ENCODE peak calls at places on chromosomes 16 and 17, in six cellular contexts. I, U, T, Z, R and L are unnamed samples.
A peak's percentile ranks its signal among the peaks of the same experiment; 100 is the strongest.

GRCh38 chr17:72110231-72110952 is 10.4 kb upstream of the SOX9 start:
- DNase-seq in T (no peak), I (no peak), R (no peak), U (peak; percentile 50), Z (no peak), L (no peak)

GRCh38 chr16:12637002-12637401 is 166.7 kb downstream of the CPPED1 start:
- DNase-seq in U (no peak), I (no peak), R (no peak), T (peak; percentile 84), Z (peak; percentile 73), L (no peak)

GRCh38 chr16:73315645-73316044 is 267.7 kb upstream of the ZFHX3 start:
- DNase-seq in T (no peak), I (no peak), U (no peak), R (no peak), Z (no peak), L (no peak)

GRCh38 chr16:28167221-28167620 is 44.5 kb downstream of the XPO6 start:
- DNase-seq in T (peak; percentile 39), U (no peak), I (no peak), R (no peak), Z (no peak), L (no peak)

GRCh38 chr16:9123871-9124270 is 32.4 kb downstream of the HAPSTR1 start:
- DNase-seq in U (peak; percentile 52), Z (no peak), R (peak; percentile 31), T (no peak), I (no peak), L (no peak)

GRCh38 chr17:32927724-32928526 is at the start of gene TMEM98:
- DNase-seq in R (peak; percentile 42), I (peak; percentile 75), Z (peak; percentile 81), U (no peak), T (peak; percentile 48), L (no peak)

GRCh38 chr17:57696050-57696449 is 49.0 kb downstream of the CCDC182 start:
- DNase-seq in Z (no peak), U (no peak), I (no peak), T (no peak), R (no peak), L (no peak)

GRCh38 chr17:76246080-76247066 is 6.1 kb upstream of the RNF157 start:
- DNase-seq in U (no peak), I (peak; percentile 64), R (no peak), T (no peak), Z (no peak), L (no peak)

GRCh38 chr16:5875416-5875815 is 777.8 kb upstream of the EEF2KMT start:
- DNase-seq in I (no peak), Z (no peak), T (no peak), U (peak; percentile 27), R (peak; percentile 64), L (peak; percentile 54)

GRCh38 chr16:11698271-11698689 is 30.0 kb downstream of the SNN start:
- DNase-seq in U (peak; percentile 61), R (peak; percentile 28), I (no peak), T (no peak), Z (no peak), L (no peak)

GRCh38 chr17:17445925-17446665 is 30.7 kb upstream of the MED9 start:
- DNase-seq in I (peak; percentile 70), R (peak; percentile 96), T (peak; percentile 77), U (peak; percentile 82), Z (no peak), L (peak; percentile 96)

GRCh38 chr17:3026125-3026855 is 37.1 kb downstream of the OR1D5 start:
- DNase-seq in R (no peak), T (no peak), I (no peak), U (no peak), Z (no peak), L (no peak)

GRCh38 chr16:87077750-87078127 is 239.5 kb downstream of the C16orf95 start:
- DNase-seq in Z (no peak), R (no peak), I (no peak), T (no peak), U (no peak), L (no peak)

GRCh38 chr16:70800306-70800705 is 652 bp downstream of the VAC14 start:
- DNase-seq in I (no peak), Z (no peak), T (no peak), R (no peak), U (no peak), L (no peak)

GRCh38 chr17:30376621-30377452 is 1.9 kb upstream of the CPD start:
- DNase-seq in U (no peak), Z (no peak), T (peak; percentile 28), I (peak; percentile 93), R (peak; percentile 75), L (peak; percentile 70)

GRCh38 chr17:79919164-79919585 is 79.9 kb upstream of the CBX4 start:
- DNase-seq in U (peak; percentile 74), T (no peak), I (no peak), R (peak; percentile 9), Z (no peak), L (no peak)

GRCh38 chr16:13909872-13910303 is 10.1 kb upstream of the ERCC4 start:
- DNase-seq in R (peak; percentile 93), Z (no peak), I (peak; percentile 80), U (peak; percentile 45), T (no peak), L (peak; percentile 89)

GRCh38 chr16:27699540-27699939 is 149.6 kb downstream of the KATNIP start:
- DNase-seq in R (no peak), I (no peak), T (no peak), Z (no peak), U (no peak), L (no peak)

GRCh38 chr16:19463468-19464315 is 46.0 kb downstream of the TMC5 start:
- DNase-seq in T (peak; percentile 80), I (no peak), R (no peak), Z (no peak), U (peak; percentile 6), L (no peak)

GRCh38 chr16:22300427-22301071 is 3.3 kb downstream of the POLR3E start:
- DNase-seq in R (peak; percentile 49), Z (peak; percentile 69), I (peak; percentile 72), U (peak; percentile 39), T (peak; percentile 59), L (peak; percentile 26)

GRCh38 chr17:40556884-40557414 is 8.3 kb downstream of the CCR7 start:
- DNase-seq in T (no peak), U (no peak), R (no peak), Z (no peak), I (no peak), L (no peak)

GRCh38 chr17:30573603-30574175 is 96.5 kb downstream of the GOSR1 start:
- DNase-seq in U (no peak), Z (no peak), R (no peak), T (no peak), I (no peak), L (no peak)

GRCh38 chr16:57711-58110 is 4.1 kb downstream of the SNRNP25 start:
- DNase-seq in T (no peak), U (no peak), Z (no peak), I (no peak), R (no peak), L (no peak)
- H3K9ac ChIP-seq in T (no peak overlapping the region), U (no peak overlapping the region), Z (no peak overlapping the region), I (peak overlapping the region; percentile 25), R (no peak overlapping the region), L (no peak overlapping the region)

GRCh38 chr17:42684033-42684625 is 1.8 kb downstream of the CNTNAP1 start:
- DNase-seq in T (no peak), Z (no peak), I (no peak), R (no peak), U (no peak), L (no peak)

GRCh38 chr17:42681976-42682375 is 333 bp upstream of the CCR10 start:
- DNase-seq in Z (no peak), R (no peak), T (no peak), U (no peak), I (no peak), L (no peak)

GRCh38 chr17:42683407-42684031 is 1.2 kb downstream of the CNTNAP1 start:
- DNase-seq in I (peak; percentile 38), T (peak; percentile 46), R (peak; percentile 69), Z (peak; percentile 58), U (no peak), L (peak; percentile 51)

GRCh38 chr17:42680331-42680808 is 1.3 kb downstream of the CCR10 start:
- DNase-seq in U (no peak), T (peak; percentile 37), I (no peak), Z (no peak), R (peak; percentile 49), L (no peak)

DNA sequence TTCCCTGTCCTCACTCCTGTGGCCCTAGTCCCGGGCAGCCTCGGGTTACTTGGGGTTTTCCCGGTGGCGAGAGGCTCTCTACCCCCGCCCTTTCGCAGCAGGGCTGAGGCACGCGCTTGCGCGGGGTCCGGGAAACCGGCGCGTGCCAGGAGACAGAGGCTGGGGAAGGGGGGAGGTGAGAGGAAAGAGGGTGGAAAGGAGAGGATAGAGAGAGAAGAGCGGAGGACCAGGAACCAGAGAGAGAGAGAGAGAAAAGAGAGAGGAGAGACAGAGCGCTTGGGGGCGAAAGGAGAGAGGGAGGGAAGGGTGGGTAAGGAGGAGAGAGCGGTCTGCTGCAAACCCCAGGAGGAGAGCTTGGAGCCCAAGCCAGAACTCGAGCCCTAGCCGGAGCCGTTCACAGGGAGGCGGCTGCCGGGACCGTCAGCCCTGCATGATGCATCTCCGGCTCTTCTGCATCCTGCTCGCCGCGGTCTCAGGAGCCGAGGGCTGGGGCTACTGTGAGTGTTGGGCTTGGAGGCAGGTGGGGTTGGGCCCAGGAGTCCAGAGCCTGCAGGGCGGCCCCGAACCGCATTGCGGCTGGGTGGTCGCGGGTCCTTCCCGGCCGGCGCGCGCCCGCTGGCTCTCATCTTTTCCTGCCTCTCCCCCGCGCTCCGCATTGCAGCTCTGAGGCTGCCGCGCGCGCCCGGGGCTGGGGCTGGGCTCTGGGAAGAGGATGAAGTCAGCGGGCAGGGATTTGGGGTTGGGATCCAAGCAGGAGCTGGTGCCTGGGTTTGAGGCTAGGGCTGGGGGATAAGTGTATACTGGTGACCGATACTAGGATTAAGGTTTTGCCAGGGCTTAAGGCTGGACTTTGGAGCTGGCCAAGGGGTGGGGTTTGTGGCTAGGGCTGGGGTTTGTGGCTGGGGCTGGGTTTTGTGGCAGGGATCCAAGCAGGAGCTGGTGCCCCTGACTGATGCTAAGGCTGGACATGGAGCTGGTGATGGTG is at the start of gene CNTNAP1:
- DNase-seq in I (peak; percentile 92), R (peak; percentile 71), U (peak; percentile 67), Z (peak; percentile 89), T (peak; percentile 76), L (peak; percentile 64)
- H3K9ac ChIP-seq in I (peak within 1 kb of the TSS; percentile 83), R (peak within 1 kb of the TSS; percentile 58), U (peak within 1 kb of the TSS; percentile 24), Z (no peak within 1 kb of the TSS), T (peak within 1 kb of the TSS; percentile 37), L (peak within 1 kb of the TSS; percentile 64)

GRCh38 chr16:31131416-31131815 is 4.1 kb downstream of the PRSS8 start:
- DNase-seq in Z (no peak), R (no peak), I (no peak), U (no peak), T (no peak), L (no peak)

GRCh38 chr16:31130899-31131298 is 4.6 kb downstream of the PRSS8 start:
- DNase-seq in I (no peak), U (peak; percentile 93), T (peak; percentile 83), R (no peak), Z (no peak), L (no peak)

GRCh38 chr16:31132979-31133599 is 2.4 kb downstream of the PRSS8 start:
- DNase-seq in Z (no peak), R (no peak), I (no peak), U (no peak), T (no peak), L (no peak)

GRCh38 chr16:31131841-31132271 is 3.7 kb downstream of the PRSS8 start:
- DNase-seq in T (no peak), Z (no peak), U (peak; percentile 33), R (no peak), I (no peak), L (no peak)

GRCh38 chr16:31132303-31132978 is 3.1 kb downstream of the PRSS8 start:
- DNase-seq in T (no peak), I (no peak), R (no peak), U (no peak), Z (no peak), L (no peak)
- H3K9ac ChIP-seq in T (no peak overlapping the region), I (no peak overlapping the region), R (no peak overlapping the region), U (no peak overlapping the region), Z (no peak overlapping the region), L (no peak overlapping the region)

GRCh38 chr17:9241371-9241712 is 220.0 kb downstream of the NTN1 start:
- DNase-seq in Z (no peak), I (no peak), R (no peak), T (no peak), U (no peak), L (no peak)
- H3K9ac ChIP-seq in Z (no peak overlapping the region), I (peak overlapping the region; percentile 27), R (peak overlapping the region; percentile 5), T (peak overlapping the region; percentile 12), U (no peak overlapping the region), L (no peak overlapping the region)